ENCODE peak calls at places on chromosomes 4 and X, in six cellular contexts. L, Z, G, M, R and T are unnamed samples.

GRCh38 chrX:115894087-115894486 is 276.5 kb upstream of the AGTR2 start:
- DNase-seq in G (peak; percentile 68), M (no peak), L (peak; percentile 4), R (peak; percentile 40), Z (no peak), T (no peak)

GRCh38 chrX:112832481-112833095 is 8.0 kb downstream of the AMOT start:
- DNase-seq in G (peak; percentile 91), Z (no peak), L (no peak), R (no peak), M (no peak), T (no peak)

GRCh38 chr4:110197421-110198398 is 705 bp downstream of the ELOVL6 start:
- DNase-seq in G (no peak), L (peak; percentile 46), R (peak; percentile 64), Z (peak; percentile 7), M (peak; percentile 20), T (peak; percentile 64)

GRCh38 chr4:683982-684571 is 4.9 kb downstream of the SLC49A3 start:
- DNase-seq in M (no peak), Z (no peak), G (peak; percentile 44), R (peak; percentile 46), L (peak; percentile 82), T (no peak)

GRCh38 chrX:154714925-154715324 is 36.0 kb downstream of the GAB3 start:
- DNase-seq in G (peak; percentile 11), R (no peak), M (no peak), Z (peak; percentile 38), L (peak; percentile 69), T (no peak)

GRCh38 chrX:72609313-72609712 is 36.7 kb upstream of the HDAC8 start:
- DNase-seq in M (no peak), G (no peak), Z (no peak), R (no peak), L (peak; percentile 58), T (no peak)

GRCh38 chr4:77203380-77204197 is 46.6 kb downstream of the CCNG2 start:
- DNase-seq in L (peak; percentile 92), Z (peak; percentile 36), M (peak; percentile 54), R (peak; percentile 13), G (peak; percentile 3), T (peak; percentile 71)

GRCh38 chr4:7719354-7720174 is 220.1 kb downstream of the AFAP1 start:
- DNase-seq in Z (peak; percentile 23), G (peak; percentile 33), M (peak; percentile 87), L (peak; percentile 49), R (peak; percentile 33), T (peak; percentile 87)

GRCh38 chr4:184174571-184175488 is 42.8 kb downstream of the ENPP6 start:
- DNase-seq in G (no peak), R (no peak), L (no peak), Z (no peak), M (no peak), T (no peak)

GRCh38 chr4:8038702-8039251 is 99.1 kb upstream of the AFAP1 start:
- DNase-seq in G (peak; percentile 91), L (no peak), M (no peak), R (no peak), Z (no peak), T (no peak)

GRCh38 chr4:57191523-57192034 is 81.4 kb upstream of the IGFBP7 start:
- DNase-seq in L (peak; percentile 17), G (no peak), R (no peak), M (no peak), Z (no peak), T (no peak)

GRCh38 chrX:74420194-74421035 is 878 bp upstream of the SLC16A2 start:
- DNase-seq in Z (no peak), R (peak; percentile 70), M (peak; percentile 48), L (peak; percentile 38), G (peak; percentile 45), T (peak; percentile 80)

GRCh38 chr4:635851-636627 is 10.7 kb downstream of the PDE6B start:
- DNase-seq in Z (no peak), L (no peak), G (no peak), R (no peak), M (no peak), T (no peak)